ENCODE peak calls at places on chromosomes 3 and 15, in six cellular contexts. One of them, this sample, is unnamed.

GRCh38 chr3:150183619-150184425 is 213.1 kb upstream of the PFN2 start:
- DNase-seq in cardiac septum: peak; percentile 82
- DNase-seq in tibial artery: peak; percentile 56
- DNase-seq in hepatic stellate cell: peak; percentile 46
- DNase-seq in progenitor cell of endocrine pancreas: peak; percentile 40
- DNase-seq in lower leg skin: peak; percentile 39
- DNase-seq in this sample: no peak

GRCh38 chr3:46488735-46489361 is 8.9 kb upstream of the RTP3 start:
- DNase-seq in hepatic stellate cell: peak; percentile 91
- DNase-seq in lower leg skin: peak; percentile 89
- DNase-seq in tibial artery: peak; percentile 85
- DNase-seq in progenitor cell of endocrine pancreas: peak; percentile 92
- DNase-seq in cardiac septum: peak; percentile 94
- DNase-seq in this sample: peak; percentile 97

GRCh38 chr3:140035856-140036255 is 100.9 kb downstream of the CLSTN2 start:
- DNase-seq in tibial artery: no peak
- DNase-seq in hepatic stellate cell: no peak
- DNase-seq in progenitor cell of endocrine pancreas: no peak
- DNase-seq in lower leg skin: no peak
- DNase-seq in cardiac septum: no peak
- DNase-seq in this sample: no peak

GRCh38 chr15:70299931-70300858 is 202.5 kb upstream of the TLE3 start:
- DNase-seq in progenitor cell of endocrine pancreas: no peak
- DNase-seq in cardiac septum: no peak
- DNase-seq in tibial artery: no peak
- DNase-seq in hepatic stellate cell: no peak
- DNase-seq in lower leg skin: no peak
- DNase-seq in this sample: no peak

GRCh38 chr3:100401674-100402036 is 316 bp downstream of the LNP1 start:
- DNase-seq in hepatic stellate cell: peak; percentile 11
- DNase-seq in progenitor cell of endocrine pancreas: peak; percentile 11
- DNase-seq in tibial artery: peak; percentile 29
- DNase-seq in cardiac septum: no peak
- DNase-seq in lower leg skin: no peak
- DNase-seq in this sample: no peak

GRCh38 chr3:177764377-177764912 is 567.2 kb upstream of the TBL1XR1 start:
- DNase-seq in hepatic stellate cell: no peak
- DNase-seq in progenitor cell of endocrine pancreas: no peak
- DNase-seq in lower leg skin: no peak
- DNase-seq in tibial artery: no peak
- DNase-seq in cardiac septum: no peak
- DNase-seq in this sample: no peak

GRCh38 chr3:188061133-188061532 is 92.8 kb upstream of the LPP start:
- DNase-seq in tibial artery: no peak
- DNase-seq in lower leg skin: peak; percentile 62
- DNase-seq in cardiac septum: no peak
- DNase-seq in progenitor cell of endocrine pancreas: no peak
- DNase-seq in hepatic stellate cell: no peak
- DNase-seq in this sample: no peak

GRCh38 chr3:194040501-194041273 is 95.3 kb upstream of the HES1 start:
- DNase-seq in lower leg skin: no peak
- DNase-seq in cardiac septum: no peak
- DNase-seq in progenitor cell of endocrine pancreas: no peak
- DNase-seq in tibial artery: no peak
- DNase-seq in hepatic stellate cell: no peak
- DNase-seq in this sample: no peak

GRCh38 chr3:194330579-194330978 is 20.5 kb downstream of the CPN2 start:
- DNase-seq in cardiac septum: no peak
- DNase-seq in lower leg skin: peak; percentile 53
- DNase-seq in progenitor cell of endocrine pancreas: no peak
- DNase-seq in hepatic stellate cell: no peak
- DNase-seq in tibial artery: no peak
- DNase-seq in this sample: no peak

GRCh38 chr15:69305933-69306568 is 7.3 kb downstream of the PAQR5 start:
- DNase-seq in tibial artery: no peak
- DNase-seq in cardiac septum: no peak
- DNase-seq in progenitor cell of endocrine pancreas: no peak
- DNase-seq in hepatic stellate cell: no peak
- DNase-seq in lower leg skin: no peak
- DNase-seq in this sample: no peak

GRCh38 chr15:85579957-85580694 is 199.7 kb downstream of the AKAP13 start:
- DNase-seq in lower leg skin: peak; percentile 60
- DNase-seq in hepatic stellate cell: no peak
- DNase-seq in cardiac septum: no peak
- DNase-seq in tibial artery: peak; percentile 48
- DNase-seq in progenitor cell of endocrine pancreas: no peak
- DNase-seq in this sample: no peak

GRCh38 chr3:56783644-56784451 is 17.9 kb downstream of the ARHGEF3 start:
- DNase-seq in tibial artery: peak; percentile 70
- DNase-seq in lower leg skin: peak; percentile 60
- DNase-seq in cardiac septum: peak; percentile 81
- DNase-seq in hepatic stellate cell: no peak
- DNase-seq in progenitor cell of endocrine pancreas: no peak
- DNase-seq in this sample: no peak

GRCh38 chr3:51739100-51739499 is 32.2 kb downstream of the GRM2 start:
- DNase-seq in tibial artery: no peak
- DNase-seq in progenitor cell of endocrine pancreas: no peak
- DNase-seq in cardiac septum: no peak
- DNase-seq in lower leg skin: no peak
- DNase-seq in hepatic stellate cell: no peak
- DNase-seq in this sample: no peak

GRCh38 chr3:182795383-182795782 is 2.1 kb downstream of the ATP11B start:
- DNase-seq in progenitor cell of endocrine pancreas: no peak
- DNase-seq in lower leg skin: no peak
- DNase-seq in cardiac septum: no peak
- DNase-seq in hepatic stellate cell: no peak
- DNase-seq in tibial artery: no peak
- DNase-seq in this sample: no peak

GRCh38 chr3:42491876-42492507 is 10.5 kb upstream of the VIPR1 start:
- DNase-seq in lower leg skin: no peak
- DNase-seq in hepatic stellate cell: no peak
- DNase-seq in progenitor cell of endocrine pancreas: no peak
- DNase-seq in cardiac septum: peak; percentile 70
- DNase-seq in tibial artery: no peak
- DNase-seq in this sample: no peak

GRCh38 chr3:131348911-131349310 is 32.7 kb upstream of the NUDT16 start:
- DNase-seq in tibial artery: no peak
- DNase-seq in lower leg skin: no peak
- DNase-seq in progenitor cell of endocrine pancreas: no peak
- DNase-seq in cardiac septum: no peak
- DNase-seq in hepatic stellate cell: no peak
- DNase-seq in this sample: no peak

GRCh38 chr3:160806686-160807085 is 50.7 kb downstream of the PPM1L start:
- DNase-seq in progenitor cell of endocrine pancreas: no peak
- DNase-seq in lower leg skin: no peak
- DNase-seq in hepatic stellate cell: no peak
- DNase-seq in cardiac septum: no peak
- DNase-seq in tibial artery: no peak
- DNase-seq in this sample: no peak

This sample was measured in chondrocyte.